ENCODE peak calls at places on chromosomes 2 and 18, in six cellular contexts. G, T, Y, V, S and Z are unnamed samples.

GRCh38 chr2:18176679-18177215 is 298.3 kb downstream of the KCNS3 start:
- DNase-seq in G (no peak), S (no peak), T (no peak), V (no peak), Y (no peak), Z (no peak)

GRCh38 chr18:24995056-24995455 is 356.9 kb downstream of the ZNF521 start:
- DNase-seq in S (no peak), G (peak; percentile 53), T (peak; percentile 83), V (no peak), Y (no peak), Z (no peak)

GRCh38 chr2:179802483-179802882 is 58.9 kb downstream of the ZNF385B start:
- DNase-seq in G (no peak), Y (no peak), V (no peak), S (no peak), T (no peak), Z (no peak)

GRCh38 chr2:229133155-229133772 is 137.8 kb downstream of the PID1 start:
- DNase-seq in Y (no peak), V (no peak), T (peak; percentile 12), G (no peak), S (peak; percentile 37), Z (no peak)

GRCh38 chr2:70641263-70641784 is 87.7 kb upstream of the TGFA start:
- DNase-seq in S (no peak), G (no peak), T (peak; percentile 2), V (no peak), Y (no peak), Z (no peak)

GRCh38 chr2:124153713-124154112 is 128.6 kb downstream of the CNTNAP5 start:
- DNase-seq in T (no peak), V (no peak), S (no peak), Y (no peak), G (no peak), Z (no peak)

GRCh38 chr2:130853391-130853790 is 16.7 kb downstream of the ARHGEF4 start:
- DNase-seq in G (no peak), V (no peak), Y (no peak), T (no peak), S (no peak), Z (no peak)

GRCh38 chr2:44166096-44166495 is 2.6 kb upstream of the PPM1B start:
- DNase-seq in G (no peak), Y (no peak), S (peak; percentile 21), T (no peak), V (no peak), Z (no peak)

GRCh38 chr2:127859712-127860085 is 1.7 kb upstream of the POLR2D start:
- DNase-seq in V (no peak), S (peak; percentile 43), G (no peak), Y (no peak), T (no peak), Z (no peak)

DNA sequence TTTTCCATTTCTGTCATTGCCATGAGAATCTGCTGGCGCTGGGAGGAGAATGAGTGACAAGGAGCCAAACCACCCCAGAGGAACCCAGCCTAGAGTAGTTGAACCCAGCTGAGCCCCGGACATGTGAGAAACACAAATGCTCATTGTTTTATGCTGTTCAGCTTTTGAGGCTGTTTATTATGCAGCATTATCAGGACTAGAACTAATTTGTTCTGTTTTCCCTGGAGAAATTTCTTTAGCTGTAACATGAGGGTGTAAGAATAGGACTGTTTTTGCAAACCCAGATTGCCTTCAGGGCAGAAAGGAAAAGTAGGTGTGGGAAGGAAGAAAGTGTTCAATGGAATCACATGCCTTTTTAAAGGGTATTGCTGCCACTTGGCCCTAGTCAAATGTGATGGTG is 28.5 kb upstream of the DOCK10 start:
- DNase-seq in G (no peak), Y (no peak), T (no peak), V (no peak), S (no peak), Z (no peak)
- TF ChIP-seq POLR2A in G (no peak), Y (no peak), T (no peak), V (no peak), S (no peak), Z (no peak)

GRCh38 chr18:3248670-3249359 is 1.2 kb downstream of the MYL12A start:
- DNase-seq in Y (no peak), S (no peak), T (peak; percentile 57), G (no peak), V (no peak), Z (peak; percentile 57)
- TF ChIP-seq POLR2A in Y (no peak), S (no peak), T (no peak), G (no peak), V (no peak), Z (peak; percentile 68)

GRCh38 chr2:43092520-43093179 is 133.8 kb downstream of the ZFP36L2 start:
- DNase-seq in S (no peak), Y (no peak), T (no peak), V (no peak), G (no peak), Z (no peak)
- TF ChIP-seq POLR2A in S (no peak), Y (no peak), T (no peak), V (no peak), G (no peak), Z (no peak)

DNA sequence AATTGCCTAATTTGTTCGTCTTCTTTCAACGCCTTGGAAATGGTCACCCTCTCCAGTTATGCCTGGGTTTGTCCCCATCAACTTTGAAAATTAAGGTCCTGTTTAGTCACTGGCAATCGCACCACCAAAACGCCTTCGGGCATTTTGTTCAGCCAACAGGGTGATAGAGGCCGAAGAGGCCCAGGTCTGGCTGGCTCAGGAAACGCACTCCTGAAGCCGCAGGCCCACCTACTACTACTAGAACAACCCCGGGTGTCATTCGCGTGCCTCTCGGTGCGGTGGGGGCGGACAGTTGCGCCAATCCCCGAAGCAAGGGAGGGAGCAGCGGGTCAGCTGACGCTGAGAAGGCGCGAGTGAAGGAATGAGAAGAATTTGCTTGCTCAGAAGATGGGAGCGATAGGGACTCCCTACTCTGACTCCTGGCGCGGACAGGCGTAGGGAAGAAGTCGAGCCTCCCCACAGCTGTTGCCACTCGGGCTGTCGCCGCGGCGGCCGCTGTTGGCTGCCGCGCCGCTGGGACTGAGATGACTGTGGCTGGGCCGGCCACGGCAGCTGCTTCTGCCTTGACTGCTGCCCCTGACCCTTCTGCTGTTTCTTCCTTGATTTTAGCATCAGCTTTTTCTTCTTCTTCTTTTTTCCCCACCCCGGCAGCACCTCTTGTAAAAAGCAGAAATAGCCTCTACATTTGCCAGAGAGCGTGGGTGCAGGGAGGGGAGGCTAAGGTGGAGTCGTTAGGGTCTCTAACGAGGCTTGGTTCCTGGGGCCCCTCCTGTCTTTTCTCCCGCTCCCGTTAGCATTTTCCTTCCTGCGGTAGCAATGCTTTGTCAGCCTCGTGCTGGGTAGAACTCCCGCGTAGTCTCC is 387.6 kb downstream of the FIGN start:
- DNase-seq in Y (peak; percentile 76), G (peak; percentile 93), T (peak; percentile 87), V (peak; percentile 89), S (peak; percentile 79), Z (peak; percentile 65)
- TF ChIP-seq POLR2A in Y (peak; percentile 25), G (no peak), T (peak; percentile 48), V (no peak), S (no peak), Z (no peak)

DNA sequence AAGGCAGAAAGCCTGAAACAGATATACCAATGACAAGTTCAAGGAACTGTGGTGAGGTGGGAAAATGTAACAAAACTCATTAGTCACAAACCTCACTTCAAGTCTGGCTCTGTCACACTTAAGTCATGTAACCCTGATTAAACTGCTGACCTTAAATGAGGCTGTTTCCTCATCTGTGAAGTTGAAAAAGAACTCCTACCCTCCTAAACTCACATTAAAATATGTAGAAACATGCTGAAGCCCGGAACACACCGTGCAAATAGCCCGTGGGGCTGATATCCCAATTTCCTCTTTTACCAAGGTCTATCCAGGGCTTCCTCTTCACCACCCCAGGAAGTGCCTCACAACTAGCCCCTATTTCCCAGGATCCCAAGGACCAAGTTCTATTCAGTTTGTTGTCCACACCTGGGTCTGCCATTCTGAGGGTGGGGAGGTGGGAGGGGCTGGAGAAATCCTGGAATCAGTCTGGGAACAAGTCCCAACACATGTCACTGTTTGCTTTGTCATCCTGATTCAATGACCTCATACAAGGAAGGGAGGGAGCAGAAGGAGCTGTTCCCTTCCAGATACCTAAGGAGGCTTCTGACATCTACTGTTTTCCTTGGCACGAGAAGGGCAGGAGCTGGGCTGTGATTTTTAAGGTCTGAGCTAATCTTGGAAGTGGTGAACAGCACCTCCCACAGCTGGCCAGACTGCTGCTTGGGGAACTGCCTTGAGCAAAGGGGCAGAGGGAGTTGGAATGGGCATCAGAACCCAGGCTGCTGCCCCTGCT is 42.3 kb downstream of the SLC4A1AP start:
- DNase-seq in S (peak; percentile 50), G (peak; percentile 94), T (peak; percentile 99), V (no peak), Y (peak; percentile 58), Z (peak; percentile 78)
- TF ChIP-seq POLR2A in S (no peak), G (no peak), T (no peak), V (no peak), Y (no peak), Z (peak; percentile 62)

GRCh38 chr18:36067118-36067957 is at the start of gene RPRD1A:
- DNase-seq in T (peak; percentile 95), Y (peak; percentile 98), G (peak; percentile 99), V (peak; percentile 92), S (peak; percentile 98), Z (peak; percentile 89)
- TF ChIP-seq POLR2A in T (peak; percentile 89), Y (peak; percentile 54), G (peak; percentile 39), V (peak; percentile 25), S (peak; percentile 59), Z (peak; percentile 47)

GRCh38 chr2:20221939-20222768 is 2.8 kb downstream of the SDC1 start:
- DNase-seq in S (no peak), Y (no peak), T (no peak), G (no peak), V (no peak), Z (no peak)

GRCh38 chr2:20222769-20223344 is 2.1 kb downstream of the SDC1 start:
- DNase-seq in T (no peak), V (no peak), Y (no peak), S (no peak), G (no peak), Z (no peak)

GRCh38 chr2:20224716-20225293 is at the start of gene SDC1:
- DNase-seq in S (peak; percentile 71), V (no peak), T (peak; percentile 45), Y (peak; percentile 38), G (no peak), Z (no peak)

GRCh38 chr2:20224191-20224715 is 677 bp downstream of the SDC1 start:
- DNase-seq in V (no peak), G (no peak), S (no peak), Y (no peak), T (no peak), Z (no peak)

DNA sequence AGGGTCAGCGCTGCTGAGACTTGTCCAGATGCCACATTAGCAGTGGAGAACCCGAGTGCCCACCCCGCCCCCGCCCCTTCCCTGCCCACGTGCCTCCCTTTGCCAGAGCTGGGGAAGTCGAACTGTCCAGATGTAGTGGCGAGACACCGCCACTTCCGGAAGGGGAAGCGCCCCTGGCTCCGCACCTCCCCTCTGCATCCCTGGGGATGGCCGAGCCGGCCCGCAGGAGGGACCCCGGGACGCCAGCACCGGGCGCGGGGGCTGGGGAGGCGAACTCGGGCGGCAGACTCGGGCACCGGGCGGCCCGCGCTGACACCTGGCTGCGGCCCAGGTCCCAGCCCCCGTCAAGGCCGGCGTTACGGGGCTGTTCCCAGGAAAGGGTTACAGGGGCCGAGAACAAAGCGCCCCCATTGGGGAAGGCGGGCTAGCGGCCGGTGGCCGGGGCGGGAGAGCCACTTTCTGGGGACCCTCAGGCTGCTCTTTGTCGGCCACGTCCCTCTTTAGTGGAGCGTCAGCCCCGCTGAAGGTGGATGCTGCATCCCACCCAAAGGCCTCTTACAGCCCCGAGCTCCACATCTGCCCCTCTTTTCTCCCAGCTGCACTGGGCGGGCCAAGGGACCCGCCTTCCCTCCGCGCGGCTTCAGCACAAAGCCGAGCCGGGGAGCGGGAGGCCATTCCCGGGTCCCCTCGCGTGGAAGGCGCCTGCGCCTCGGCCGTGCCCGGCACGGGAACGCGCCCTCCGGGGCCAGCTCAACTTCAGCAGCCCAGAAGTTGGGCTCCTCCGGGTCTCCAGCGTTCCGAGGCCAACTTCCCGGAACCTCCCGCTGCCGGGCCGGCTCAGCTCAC is 1.4 kb downstream of the SDC1 start:
- DNase-seq in G (no peak), S (peak; percentile 63), V (no peak), T (peak; percentile 42), Y (no peak), Z (no peak)
- TF ChIP-seq POLR2A in G (no peak), S (peak; percentile 47), V (no peak), T (no peak), Y (no peak), Z (no peak)